ENCODE peak calls at places on chromosomes 1 and 21, in nine cellular contexts. Y is mesendoderm; S is CD8-positive, alpha-beta T cell; Z is colonic mucosa; O is psoas muscle; T is breast epithelium; D is ovary; B is mesenchymal stem cell; H is heart left ventricle. V is an unnamed sample.

GRCh38 chr21:35363458-35363857 is 314.4 kb upstream of the RUNX1 start:
- DNase-seq in Y (no peak), S (no peak), Z (no peak), O (no peak), T (no peak), D (no peak), B (no peak), H (no peak), V (no peak)

GRCh38 chr21:29186246-29186645 is 55.8 kb downstream of the MAP3K7CL start:
- DNase-seq in Y (no peak), S (no peak), Z (no peak), O (no peak), T (no peak), D (no peak), B (no peak), H (no peak), V (no peak)

GRCh38 chr1:99748419-99748818 is 18.0 kb downstream of the FRRS1 start:
- DNase-seq in Y (no peak), S (no peak), Z (no peak), O (no peak), T (no peak), D (no peak), B (no peak), H (no peak), V (no peak)

GRCh38 chr1:57874426-57874825 is 450.6 kb upstream of the DAB1 start:
- DNase-seq in Y (no peak), S (no peak), Z (no peak), O (no peak), T (no peak), D (no peak), B (no peak), H (no peak), V (peak; percentile 3)

GRCh38 chr1:216587715-216588114 is 135.5 kb downstream of the ESRRG start:
- DNase-seq in Y (no peak), S (no peak), Z (no peak), O (no peak), T (no peak), D (no peak), B (no peak), H (no peak), V (no peak)

GRCh38 chr1:88935522-88936222 is 44.3 kb upstream of the GTF2B start:
- DNase-seq in Y (peak; percentile 18), S (no peak), Z (no peak), O (no peak), T (no peak), D (no peak), B (peak; percentile 51), H (no peak), V (peak; percentile 5)

GRCh38 chr1:40783001-40783905 is at the start of gene KCNQ4:
- DNase-seq in Y (peak; percentile 51), S (no peak), Z (peak; percentile 73), O (peak; percentile 73), T (peak; percentile 56), D (peak; percentile 68), B (no peak), H (peak; percentile 60), V (peak; percentile 59)

GRCh38 chr1:39692152-39693064 is 1.2 kb upstream of the HPCAL4 start:
- DNase-seq in Y (peak; percentile 39), S (peak; percentile 38), Z (no peak), O (no peak), T (no peak), D (peak; percentile 72), B (no peak), H (no peak), V (no peak)

GRCh38 chr1:88311907-88312306 is 372.2 kb upstream of the PKN2 start:
- DNase-seq in Y (no peak), S (no peak), Z (peak; percentile 35), O (no peak), T (no peak), D (no peak), B (no peak), H (no peak), V (no peak)

GRCh38 chr1:17653728-17654351 is 101.3 kb upstream of the ACTL8 start:
- DNase-seq in Y (peak; percentile 50), S (peak; percentile 23), Z (no peak), O (peak; percentile 45), T (no peak), D (peak; percentile 55), B (peak; percentile 38), H (no peak), V (peak; percentile 56)

GRCh38 chr1:206529425-206529824 is 22.1 kb downstream of the RASSF5 start:
- DNase-seq in Y (no peak), S (no peak), Z (no peak), O (no peak), T (no peak), D (no peak), B (no peak), H (no peak), V (no peak)

GRCh38 chr1:168835791-168836190 is 106.8 kb upstream of the DPT start:
- DNase-seq in Y (no peak), S (no peak), Z (no peak), O (no peak), T (no peak), D (no peak), B (no peak), H (no peak), V (no peak)

GRCh38 chr1:66356605-66357004 is 177.3 kb upstream of the SGIP1 start:
- DNase-seq in Y (peak; percentile 75), S (no peak), Z (no peak), O (no peak), T (no peak), D (no peak), B (no peak), H (no peak), V (no peak)

GRCh38 chr1:26291433-26291832 is 11.5 kb downstream of the SH3BGRL3 start:
- DNase-seq in Y (no peak), S (no peak), Z (no peak), O (no peak), T (no peak), D (no peak), B (no peak), H (no peak), V (no peak)

GRCh38 chr1:226135709-226136108 is 50.8 kb downstream of the ACBD3 start:
- DNase-seq in Y (no peak), S (no peak), Z (no peak), O (no peak), T (no peak), D (no peak), B (no peak), H (no peak), V (no peak)

DNA sequence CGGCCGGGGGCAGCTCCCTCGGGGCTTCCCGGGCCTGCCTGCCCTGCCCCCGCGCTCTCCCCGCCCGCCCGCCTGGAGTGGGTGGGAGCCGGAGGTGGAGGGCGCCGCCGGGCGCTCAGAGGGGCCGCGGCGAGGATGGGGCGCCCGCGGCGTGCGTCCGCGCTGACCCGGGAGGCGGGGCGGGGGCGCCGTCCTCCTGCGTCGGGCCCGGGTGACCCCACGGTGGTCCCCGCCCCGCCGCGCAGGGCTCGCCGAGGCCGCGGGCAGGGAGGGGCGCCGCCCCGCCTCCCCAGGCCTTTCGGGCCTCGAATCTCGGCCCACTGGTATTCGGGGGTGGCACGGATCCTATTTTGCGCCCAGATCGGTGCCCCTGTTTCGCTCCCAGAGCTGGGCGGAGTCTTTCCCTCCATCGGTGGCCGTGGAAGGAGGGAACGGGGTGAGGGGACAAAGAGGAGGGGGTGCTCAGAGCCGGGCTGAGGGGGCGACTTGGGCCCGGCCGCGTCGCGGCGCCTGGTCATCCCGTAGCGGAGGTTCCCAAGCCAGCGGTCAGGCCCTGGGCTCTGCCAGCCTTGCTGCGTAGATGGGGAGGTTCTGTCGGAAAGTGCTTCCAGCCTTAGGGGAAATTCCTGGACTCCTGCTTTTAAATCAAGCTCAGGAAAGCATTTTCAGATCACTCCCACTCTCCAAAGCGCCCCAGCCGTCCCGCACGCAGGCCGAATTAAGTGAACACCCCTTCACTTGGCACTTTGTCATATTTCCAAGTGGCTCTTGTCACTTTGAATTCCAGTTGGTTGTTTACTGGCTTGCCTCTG is 546 bp downstream of the PATJ start:
- DNase-seq in Y (peak; percentile 74), S (no peak), Z (peak; percentile 48), O (peak; percentile 61), T (peak; percentile 40), D (peak; percentile 84), B (peak; percentile 50), H (peak; percentile 51), V (no peak)
- H3K4me1 ChIP-seq in Y (peaks cover 8% of the 10 kb centered on the region), S (peaks cover 7% of the 10 kb centered on the region), Z (no peaks in the 10 kb centered on the region), O (peaks cover 22% of the 10 kb centered on the region), T (no peaks in the 10 kb centered on the region), D (no peaks in the 10 kb centered on the region), B (peaks cover 6% of the 10 kb centered on the region), H (no peaks in the 10 kb centered on the region), V (peaks cover 22% of the 10 kb centered on the region)

DNA sequence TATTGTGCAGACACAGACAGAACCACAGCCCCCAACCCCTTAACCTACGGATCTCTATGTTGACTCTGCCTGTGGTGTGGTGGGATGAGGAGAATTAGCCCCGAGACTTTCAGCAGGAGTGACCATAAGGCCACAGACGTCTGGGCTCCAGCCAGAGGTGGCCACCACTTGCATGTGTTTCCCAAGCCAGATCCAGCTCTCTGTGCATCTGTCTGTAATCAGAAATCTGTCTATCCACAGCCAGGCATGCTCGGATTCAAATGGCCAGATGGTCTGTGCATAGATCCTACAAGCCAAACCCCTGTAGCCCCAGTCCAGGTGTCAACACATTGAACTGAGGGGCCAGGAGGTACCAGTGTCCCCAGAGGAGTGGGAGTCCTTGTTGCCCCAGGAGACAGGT is 140.6 kb downstream of the SYF2 start:
- DNase-seq in Y (no peak), S (no peak), Z (no peak), O (no peak), T (no peak), D (no peak), B (no peak), H (no peak), V (no peak)
- H3K4me1 ChIP-seq in Y (no peaks in the 10 kb centered on the region), S (peaks cover 35% of the 10 kb centered on the region), Z (no peaks in the 10 kb centered on the region), O (no peaks in the 10 kb centered on the region), T (no peaks in the 10 kb centered on the region), D (no peaks in the 10 kb centered on the region), B (no peaks in the 10 kb centered on the region), H (no peaks in the 10 kb centered on the region), V (no peaks in the 10 kb centered on the region)

DNA sequence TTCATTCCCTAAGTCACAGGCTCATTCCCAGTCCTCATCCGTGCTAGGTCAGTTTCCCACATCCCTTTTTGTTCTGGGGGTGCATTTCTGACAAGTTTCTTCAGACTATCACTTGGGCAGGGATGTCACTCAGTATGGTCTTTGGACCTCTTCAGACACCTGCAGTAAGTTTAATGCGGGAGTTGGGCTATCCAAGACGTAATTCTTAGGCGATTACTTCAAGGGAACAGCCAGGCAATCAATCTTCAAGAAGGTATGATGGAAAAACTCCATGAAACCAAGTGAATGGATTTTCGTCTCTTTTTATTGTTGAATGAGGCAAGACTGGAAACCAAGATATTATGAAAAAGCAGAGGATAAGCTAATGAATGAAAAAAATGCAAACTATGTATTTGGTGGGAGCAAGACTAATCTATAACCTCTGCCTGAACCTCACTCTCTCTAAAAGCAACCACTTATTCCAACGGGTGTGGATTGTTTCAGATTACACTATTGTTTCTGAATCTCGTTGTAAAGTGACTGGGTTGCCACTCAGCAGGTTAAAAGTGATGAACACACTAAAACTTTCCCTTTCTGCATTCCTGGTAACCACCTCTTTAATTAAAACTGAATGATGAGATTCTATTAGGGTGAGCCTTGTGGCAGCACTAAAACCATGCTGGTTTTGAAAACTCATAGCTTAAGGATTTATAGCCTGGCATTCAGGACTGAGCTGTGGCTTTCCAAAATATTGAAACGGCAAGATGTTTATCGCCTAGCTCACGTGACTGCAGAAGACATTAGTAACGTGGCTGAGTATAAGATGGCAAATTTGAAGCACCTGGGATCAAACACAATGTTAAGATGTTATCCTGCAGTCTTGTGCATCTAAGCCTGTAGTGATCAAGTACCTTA is 1.1 kb downstream of the RASAL2 start:
- DNase-seq in Y (peak; percentile 37), S (no peak), Z (no peak), O (no peak), T (no peak), D (no peak), B (peak; percentile 50), H (no peak), V (no peak)
- H3K4me1 ChIP-seq in Y (peaks cover 7% of the 10 kb centered on the region), S (peaks cover 9% of the 10 kb centered on the region), Z (peaks cover 13% of the 10 kb centered on the region), O (peaks cover 25% of the 10 kb centered on the region), T (no peaks in the 10 kb centered on the region), D (peaks cover 2% of the 10 kb centered on the region), B (no peaks in the 10 kb centered on the region), H (peaks cover 25% of the 10 kb centered on the region), V (peaks cover 34% of the 10 kb centered on the region)

GRCh38 chr1:201714542-201715276 is 114.2 kb upstream of the IPO9 start:
- DNase-seq in Y (peak; percentile 95), S (no peak), Z (peak; percentile 71), O (peak; percentile 86), T (peak; percentile 70), D (peak; percentile 69), B (peak; percentile 100), H (peak; percentile 69), V (no peak)
- H3K4me1 ChIP-seq in Y (peaks cover 6% of the 10 kb centered on the region), S (no peaks in the 10 kb centered on the region), Z (peaks cover 17% of the 10 kb centered on the region), O (peaks cover 57% of the 10 kb centered on the region), T (no peaks in the 10 kb centered on the region), D (peaks cover 50% of the 10 kb centered on the region), B (peaks cover 50% of the 10 kb centered on the region), H (peaks cover 68% of the 10 kb centered on the region), V (peaks cover 8% of the 10 kb centered on the region)